ENCODE peak calls at places on chromosomes 4 and X, in five cellular contexts. G is ureter; A is activated CD8-positive, alpha-beta memory T cell treated with anti-CD3 and anti-CD28 coated beads, Interleukin-2, amount 50 U/mL, for 48 hours; E is neural crest cell; N is aorta. U is an unnamed sample.

GRCh38 chr4:103012085-103012484 is 7.4 kb downstream of the SLC9B1 start:
- DNase-seq in E (no peak), N (no peak), G (no peak), A (no peak), U (no peak)

GRCh38 chr4:108762559-108763225 is at the start of gene ETNPPL:
- DNase-seq in G (no peak), E (peak), N (peak), A (peak), U (no peak)

GRCh38 chr4:43843501-43843900 is 605.1 kb downstream of the KCTD8 start:
- DNase-seq in N (no peak), A (no peak), E (no peak), G (no peak), U (no peak)

GRCh38 chr4:95560791-95561190 is 12.0 kb upstream of the UNC5C start:
- DNase-seq in G (no peak), E (no peak), N (no peak), A (no peak), U (no peak)

GRCh38 chrX:9257718-9258117 is 207.1 kb upstream of the TBL1X start:
- DNase-seq in E (no peak), N (no peak), A (no peak), G (no peak), U (no peak)

GRCh38 chr4:72207196-72207595 is 175.4 kb downstream of the NPFFR2 start:
- DNase-seq in N (no peak), E (no peak), G (no peak), A (no peak), U (no peak)

GRCh38 chr4:169626328-169627282 is 6.2 kb downstream of the CLCN3 start:
- DNase-seq in N (no peak), E (no peak), G (no peak), A (no peak), U (no peak)

GRCh38 chr4:28073860-28074555 is 1213.4 kb downstream of the STIM2 start:
- DNase-seq in E (no peak), N (peak), A (no peak), G (no peak), U (no peak)

GRCh38 chr4:2407991-2408342 is 10.5 kb downstream of the ZFYVE28 start:
- DNase-seq in A (no peak), G (no peak), N (no peak), E (no peak), U (no peak)

GRCh38 chr4:141810702-141811365 is 174.5 kb downstream of the IL15 start:
- DNase-seq in A (no peak), G (no peak), E (no peak), N (no peak), U (no peak)

GRCh38 chrX:10549280-10549679 is 71.1 kb downstream of the MID1 start:
- DNase-seq in A (no peak), N (no peak), E (no peak), G (no peak), U (peak)

GRCh38 chr4:92996533-92996932 is 692.8 kb downstream of the GRID2 start:
- DNase-seq in E (no peak), G (no peak), N (no peak), A (no peak), U (no peak)

GRCh38 chrX:39983715-39984114 is 114.0 kb downstream of the BCOR start:
- DNase-seq in E (no peak), N (no peak), A (no peak), G (no peak), U (no peak)

GRCh38 chr4:90950385-90950841 is 823.2 kb downstream of the CCSER1 start:
- DNase-seq in G (no peak), N (no peak), E (no peak), A (no peak), U (peak)

GRCh38 chrX:17030092-17030491 is 83.6 kb downstream of the REPS2 start:
- DNase-seq in G (no peak), A (no peak), E (no peak), N (no peak), U (no peak)

GRCh38 chrX:97629597-97629985 is 745.9 kb downstream of the RPA4 start:
- DNase-seq in A (no peak), G (no peak), N (no peak), E (no peak), U (no peak)

GRCh38 chrX:43679778-43680177 is 23.7 kb downstream of the MAOA start:
- DNase-seq in N (no peak), E (no peak), G (no peak), A (no peak), U (no peak)

GRCh38 chr4:3784469-3785291 is 18.5 kb downstream of the ADRA2C start:
- DNase-seq in N (no peak), A (no peak), E (no peak), G (no peak), U (no peak)

GRCh38 chr4:33482773-33483172 is 2761.5 kb downstream of the ARAP2 start:
- DNase-seq in G (no peak), E (no peak), N (no peak), A (no peak), U (peak)

GRCh38 chr4:128282516-128282915 is 5.1 kb downstream of the PGRMC2 start:
- DNase-seq in E (no peak), G (no peak), A (no peak), N (no peak), U (no peak)

GRCh38 chr4:82125170-82125862 is 248.5 kb downstream of the HNRNPD start:
- DNase-seq in G (no peak), E (no peak), N (no peak), A (no peak), U (no peak)

GRCh38 chr4:81870275-81870674 is 398.6 kb upstream of the RASGEF1B start:
- DNase-seq in G (no peak), A (no peak), E (no peak), N (no peak), U (no peak)

GRCh38 chrX:37834937-37835336 is 12.4 kb downstream of the DYNLT3 start:
- DNase-seq in G (no peak), N (no peak), A (no peak), E (no peak), U (no peak)

GRCh38 chrX:2463973-2464676 is 36.7 kb downstream of the DHRSX start:
- DNase-seq in E (no peak), N (no peak), A (no peak), G (no peak), U (no peak)

GRCh38 chr4:24924309-24924781 is 11.5 kb upstream of the CCDC149 start:
- DNase-seq in A (no peak), G (no peak), E (no peak), N (no peak), U (no peak)

GRCh38 chrX:98654565-98654964 is 1755.5 kb downstream of the PCDH19 start:
- DNase-seq in A (no peak), G (no peak), E (no peak), N (no peak), U (no peak)

GRCh38 chr4:2907706-2908293 is 55.4 kb downstream of the NOP14 start:
- DNase-seq in A (no peak), N (no peak), E (no peak), G (no peak), U (peak)

GRCh38 chr4:12933760-12934221 is 550.3 kb downstream of the RAB28 start:
- DNase-seq in E (peak), N (no peak), G (no peak), A (no peak), U (no peak)

GRCh38 chr4:11631416-11631815 is 202.7 kb upstream of the HS3ST1 start:
- DNase-seq in E (no peak), G (no peak), N (no peak), A (no peak), U (no peak)

GRCh38 chrX:86148024-86148511 is at the start of gene DACH2:
- DNase-seq in A (peak), G (peak), N (peak), E (peak), U (peak)

GRCh38 chr4:2046031-2046961 is 12.8 kb upstream of the NAT8L start:
- DNase-seq in G (no peak), E (no peak), N (peak), A (no peak), U (no peak)

GRCh38 chr4:1297456-1298325 is 8.0 kb downstream of the MAEA start:
- DNase-seq in G (no peak), E (no peak), N (peak), A (no peak), U (no peak)